ENCODE peak calls at places on chromosome 10, in eight cellular contexts. S is dorsolateral prefrontal cortex; R is nephron progenitor cell; O is adrenal gland; L is upper lobe of right lung; U is neural crest cell; X is central memory CD4-positive, alpha-beta T cell; W is stimulated activated CD4-positive, alpha-beta T cell treated with anti-CD3 and anti-CD28 coated beads, Interleukin-1b, Interleukin-23, amount 100 ng/mL, for 24 hours. H is an unnamed sample.

GRCh38 chr10:106078796-106079576 is 1085.5 kb downstream of the SORCS1 start:
- DNase-seq in S (no peak), R (no peak), O (no peak), L (no peak), U (no peak), X (no peak), W (no peak), H (no peak)

GRCh38 chr10:97378933-97379921 is 21.9 kb downstream of the RRP12 start:
- DNase-seq in S (no peak), R (no peak), O (no peak), L (no peak), U (no peak), X (no peak), W (no peak), H (no peak)

GRCh38 chr10:66591865-66592264 is 334.0 kb upstream of the LRRTM3 start:
- DNase-seq in S (no peak), R (no peak), O (no peak), L (no peak), U (no peak), X (no peak), W (no peak), H (no peak)

GRCh38 chr10:117617664-117618063 is 75.1 kb downstream of the EMX2 start:
- DNase-seq in S (no peak), R (no peak), O (no peak), L (no peak), U (no peak), X (no peak), W (no peak), H (no peak)

GRCh38 chr10:101241840-101242707 is 12.8 kb upstream of the LBX1 start:
- DNase-seq in S (no peak), R (no peak), O (no peak), L (peak; percentile 73), U (no peak), X (no peak), W (no peak), H (peak; percentile 19)

GRCh38 chr10:75350791-75351190 is 50.8 kb downstream of the ZNF503 start:
- DNase-seq in S (no peak), R (no peak), O (no peak), L (no peak), U (no peak), X (no peak), W (no peak), H (no peak)

GRCh38 chr10:109029870-109030269 is 893.4 kb downstream of the XPNPEP1 start:
- DNase-seq in S (no peak), R (no peak), O (no peak), L (no peak), U (no peak), X (no peak), W (no peak), H (no peak)

GRCh38 chr10:103814626-103815370 is 40.6 kb downstream of the SH3PXD2A start:
- DNase-seq in S (no peak), R (no peak), O (no peak), L (peak; percentile 6), U (no peak), X (no peak), W (no peak), H (no peak)

GRCh38 chr10:24242562-24242961 is 33.6 kb downstream of the KIAA1217 start:
- DNase-seq in S (no peak), R (no peak), O (no peak), L (no peak), U (no peak), X (no peak), W (no peak), H (no peak)

GRCh38 chr10:132749428-132749780 is 36.5 kb downstream of the NKX6-2 start:
- DNase-seq in S (no peak), R (peak; percentile 20), O (no peak), L (no peak), U (no peak), X (no peak), W (no peak), H (no peak)

GRCh38 chr10:124647421-124648130 is 96.6 kb downstream of the FAM53B start:
- DNase-seq in S (no peak), R (no peak), O (peak; percentile 80), L (peak; percentile 85), U (no peak), X (peak; percentile 79), W (no peak), H (no peak)

GRCh38 chr10:44125879-44126675 is 258.8 kb downstream of the CXCL12 start:
- DNase-seq in S (no peak), R (no peak), O (no peak), L (no peak), U (no peak), X (no peak), W (no peak), H (no peak)

GRCh38 chr10:124249812-124250432 is 156.5 kb upstream of the CHST15 start:
- DNase-seq in S (no peak), R (no peak), O (no peak), L (no peak), U (no peak), X (no peak), W (no peak), H (no peak)

GRCh38 chr10:97882142-97883091 is 32.8 kb downstream of the GOLGA7B start:
- DNase-seq in S (no peak), R (no peak), O (peak; percentile 67), L (no peak), U (no peak), X (no peak), W (no peak), H (no peak)

GRCh38 chr10:102133373-102134195 is 744 bp downstream of the PPRC1 start:
- DNase-seq in S (peak; percentile 76), R (peak; percentile 67), O (peak; percentile 88), L (peak; percentile 90), U (peak; percentile 68), X (no peak), W (peak; percentile 59), H (peak; percentile 48)

GRCh38 chr10:6236349-6237188 is 33.8 kb downstream of the PFKFB3 start:
- DNase-seq in S (no peak), R (no peak), O (no peak), L (peak; percentile 35), U (no peak), X (no peak), W (no peak), H (no peak)

GRCh38 chr10:77372400-77372799 is 265.2 kb downstream of the KCNMA1 start:
- DNase-seq in S (no peak), R (no peak), O (no peak), L (no peak), U (no peak), X (no peak), W (no peak), H (no peak)

H was measured in posterior cingulate gyrus.